ENCODE peak calls at places on chromosome 2, in nine cellular contexts. A is endothelial cell of umbilical vein, T is GM12878, V is A549, I is HCT116, O is HepG2, M is K562, F is H1, U is SK-N-SH. S is an unnamed sample.

GRCh38 chr2:1738646-1739302 is 5.5 kb downstream of the PXDN start:
- DNase-seq in M (no peak), V (no peak), A (no peak), F (no peak), U (no peak), I (no peak), T (no peak), O (no peak), S (no peak)

GRCh38 chr2:226123307-226123706 is 676.3 kb downstream of the IRS1 start:
- DNase-seq in U (no peak), T (no peak), O (no peak), V (no peak), M (no peak), A (no peak), F (no peak), I (no peak), S (no peak)

GRCh38 chr2:59888015-59888414 is 665.4 kb downstream of the BCL11A start:
- DNase-seq in F (peak), O (no peak), I (no peak), U (no peak), A (no peak), M (no peak), V (no peak), T (peak), S (peak)

GRCh38 chr2:20433946-20434553 is 12.8 kb upstream of the RHOB start:
- DNase-seq in U (no peak), O (no peak), V (no peak), F (no peak), I (no peak), M (no peak), A (no peak), T (no peak), S (no peak)

GRCh38 chr2:100785621-100786296 is 34.2 kb upstream of the NPAS2 start:
- DNase-seq in A (no peak), T (no peak), O (no peak), M (no peak), U (no peak), V (peak), F (no peak), I (no peak), S (no peak)

GRCh38 chr2:142445542-142445941 is 314.7 kb upstream of the LRP1B start:
- DNase-seq in F (no peak), M (no peak), O (no peak), V (no peak), U (no peak), T (no peak), A (no peak), I (no peak), S (no peak)

GRCh38 chr2:208392300-208392699 is 14.3 kb upstream of the PTH2R start:
- DNase-seq in A (no peak), M (no peak), V (no peak), O (peak), I (no peak), F (no peak), U (no peak), T (no peak), S (no peak)

GRCh38 chr2:69164379-69164778 is 151.4 kb downstream of the ANTXR1 start:
- DNase-seq in U (peak), A (peak), I (no peak), M (no peak), F (no peak), T (no peak), V (no peak), O (no peak), S (no peak)

GRCh38 chr2:44429034-44429433 is 67.3 kb downstream of the CAMKMT start:
- DNase-seq in A (no peak), M (no peak), I (no peak), U (no peak), T (no peak), O (peak), V (peak), F (no peak), S (no peak)

GRCh38 chr2:230592775-230593174 is 119.9 kb upstream of the CAB39 start:
- DNase-seq in T (no peak), U (no peak), M (no peak), V (no peak), I (no peak), A (no peak), F (no peak), O (no peak), S (no peak)

GRCh38 chr2:86052676-86053075 is 53.0 kb downstream of the POLR1A start:
- DNase-seq in A (no peak), M (no peak), U (no peak), T (no peak), F (no peak), I (no peak), V (no peak), O (no peak), S (no peak)

GRCh38 chr2:16625201-16625729 is 40.4 kb downstream of the CYRIA start:
- DNase-seq in M (no peak), I (no peak), F (no peak), O (no peak), V (no peak), U (no peak), T (no peak), A (peak), S (peak)

GRCh38 chr2:205235434-205235833 is 446.9 kb upstream of the NRP2 start:
- DNase-seq in F (no peak), V (peak), A (no peak), M (no peak), O (no peak), U (no peak), I (peak), T (no peak), S (no peak)

GRCh38 chr2:25043241-25043867 is 1.5 kb downstream of the EFR3B start:
- DNase-seq in A (peak), T (no peak), O (no peak), U (peak), V (peak), F (no peak), I (no peak), M (no peak), S (peak)

GRCh38 chr2:128178650-128179460 is 87.9 kb downstream of the UGGT1 start:
- DNase-seq in F (peak), T (no peak), O (peak), V (peak), U (peak), A (peak), I (peak), M (peak), S (peak)

GRCh38 chr2:238286551-238286950 is 1.9 kb downstream of the PER2 start:
- DNase-seq in I (no peak), F (no peak), T (no peak), A (no peak), V (peak), U (no peak), O (peak), M (no peak), S (peak)

GRCh38 chr2:32632089-32632488 is 4.2 kb downstream of the TTC27 start:
- DNase-seq in A (no peak), F (no peak), I (peak), M (no peak), U (no peak), V (peak), T (no peak), O (no peak), S (peak)

GRCh38 chr2:24123212-24124002 is at the start of the genes FAM228B and PFN4:
- DNase-seq in M (peak), F (no peak), O (peak), V (peak), A (peak), I (peak), T (peak), U (peak), S (peak)

GRCh38 chr2:187271825-187272224 is 176.2 kb downstream of the CALCRL start:
- DNase-seq in U (no peak), F (no peak), M (no peak), A (no peak), O (no peak), T (no peak), V (peak), I (no peak), S (no peak)

GRCh38 chr2:60552096-60552850 is 1.2 kb downstream of the BCL11A start:
- DNase-seq in T (no peak), M (no peak), A (peak), I (no peak), F (no peak), O (no peak), V (peak), U (peak), S (peak)

GRCh38 chr2:155145758-155146229 is 447.3 kb downstream of the KCNJ3 start:
- DNase-seq in O (no peak), T (peak), V (no peak), F (no peak), I (no peak), A (no peak), U (no peak), M (no peak), S (no peak)

GRCh38 chr2:101109451-101110140 is 41.6 kb downstream of the TBC1D8 start:
- DNase-seq in T (no peak), O (no peak), V (no peak), A (peak), U (no peak), F (no peak), M (no peak), I (no peak), S (peak)

GRCh38 chr2:142874293-142874814 is 3.1 kb upstream of the KYNU start:
- DNase-seq in I (no peak), A (peak), U (no peak), M (no peak), F (no peak), T (no peak), V (peak), O (peak), S (peak)

GRCh38 chr2:33477473-33478468 is 1.3 kb downstream of the RASGRP3 start:
- DNase-seq in M (peak), O (no peak), U (no peak), V (no peak), A (peak), I (no peak), T (no peak), F (no peak), S (peak)

GRCh38 chr2:121689356-121689755 is 40.1 kb upstream of the CLASP1 start:
- DNase-seq in V (peak), O (peak), U (peak), T (no peak), I (no peak), F (no peak), M (peak), A (peak), S (peak)

GRCh38 chr2:107927034-107927534 is 59.2 kb upstream of the SLC5A7 start:
- DNase-seq in U (no peak), V (no peak), T (no peak), O (no peak), A (no peak), F (no peak), I (no peak), M (no peak), S (no peak)

DNA sequence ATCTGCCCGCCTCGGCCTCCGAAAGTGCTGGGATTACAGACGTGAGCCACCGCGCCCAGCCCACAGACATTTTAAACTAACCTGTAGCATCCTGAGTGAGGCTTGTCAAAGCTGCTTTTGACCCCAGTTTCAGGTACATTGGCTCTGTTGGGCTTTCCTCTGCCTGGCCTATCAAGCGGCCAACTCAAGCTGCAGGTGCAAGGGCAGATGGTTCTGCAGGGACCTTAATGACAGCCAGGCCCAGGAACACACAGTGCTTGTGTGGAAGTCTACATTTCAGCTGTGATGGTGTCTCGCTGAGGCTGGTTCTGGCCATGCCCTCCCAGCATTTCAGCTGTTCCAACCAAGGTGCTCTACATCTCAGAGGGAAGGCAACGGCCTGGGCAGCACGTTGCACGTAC is 18.4 kb downstream of the INPP4A start:
- DNase-seq in A (no peak), U (no peak), T (no peak), O (no peak), V (no peak), M (no peak), F (no peak), I (no peak), S (peak)
- TF ChIP-seq MAX in A (no peak), U (no peak), T (no peak), O (no peak), V (no peak), M (no peak), F (no peak), I (no peak), S (no peak)

GRCh38 chr2:160406591-160407392 is 86.8 kb downstream of the RBMS1 start:
- DNase-seq in O (peak), V (peak), A (peak), T (no peak), U (peak), M (no peak), F (no peak), I (peak), S (peak)

GRCh38 chr2:160402498-160402897 is 91.1 kb downstream of the RBMS1 start:
- DNase-seq in F (no peak), M (no peak), A (no peak), U (no peak), V (no peak), T (no peak), O (no peak), I (no peak), S (peak)

GRCh38 chr2:160402997-160403979 is 90.3 kb downstream of the RBMS1 start:
- DNase-seq in T (no peak), F (no peak), V (peak), I (peak), U (no peak), O (no peak), M (no peak), A (peak), S (no peak)

GRCh38 chr2:160407393-160408204 is 86.0 kb downstream of the RBMS1 start:
- DNase-seq in F (no peak), T (no peak), V (peak), U (peak), M (peak), O (peak), A (peak), I (no peak), S (peak)

GRCh38 chr2:160405077-160405865 is 88.3 kb downstream of the RBMS1 start:
- DNase-seq in A (no peak), F (no peak), V (no peak), T (no peak), M (no peak), O (no peak), U (no peak), I (no peak), S (no peak)
- H3K4me3 ChIP-seq in A (peak), F (peak), V (peak), T (no peak), M (no peak), O (no peak), U (peak), I (no peak), S (no peak)

GRCh38 chr2:171811229-171811628 is 82.8 kb downstream of the SLC25A12 start:
- DNase-seq in I (peak), O (peak), T (no peak), A (peak), U (peak), F (no peak), V (peak), M (no peak), S (peak)
- TF ChIP-seq CTCF in I (peak), O (peak), T (peak), A (peak), U (peak), F (no peak), V (peak), M (peak), S (peak)

DNA sequence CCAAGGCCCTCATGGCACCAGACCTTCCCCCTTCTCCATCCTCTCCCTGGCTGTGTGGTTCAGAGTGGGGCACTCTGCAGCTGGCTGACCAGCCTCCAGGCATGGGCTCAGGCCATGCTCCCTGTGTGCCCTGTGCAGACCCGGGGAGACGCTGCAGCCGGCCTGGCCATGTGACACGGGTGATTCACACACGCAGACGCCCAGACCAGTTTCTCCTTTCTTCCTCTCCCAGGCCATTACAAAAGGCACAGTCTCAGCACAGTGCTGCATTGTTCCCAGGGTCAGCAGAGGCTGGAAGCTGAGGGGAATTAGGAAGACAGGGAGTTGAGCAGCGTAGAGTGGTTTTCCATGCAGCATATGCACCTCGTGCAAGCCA is 288.5 kb downstream of the TNS1 start:
- DNase-seq in O (peak), A (peak), U (no peak), F (no peak), T (no peak), I (no peak), V (no peak), M (no peak), S (peak)
- TF ChIP-seq MAX in O (peak), A (no peak), U (no peak), F (no peak), T (no peak), I (no peak), V (no peak), M (no peak), S (no peak)

GRCh38 chr2:39734451-39734850 is 44.6 kb downstream of the THUMPD2 start:
- DNase-seq in A (no peak), V (no peak), F (no peak), I (no peak), T (no peak), U (no peak), M (no peak), O (no peak), S (no peak)

GRCh38 chr2:39738941-39739340 is 40.1 kb downstream of the THUMPD2 start:
- DNase-seq in V (no peak), F (no peak), M (no peak), A (no peak), T (no peak), O (no peak), I (no peak), U (no peak), S (no peak)

GRCh38 chr2:39735648-39736047 is 43.4 kb downstream of the THUMPD2 start:
- DNase-seq in M (no peak), A (no peak), V (no peak), U (no peak), T (no peak), I (no peak), F (no peak), O (no peak), S (no peak)

GRCh38 chr2:39737661-39738060 is 41.4 kb downstream of the THUMPD2 start:
- DNase-seq in M (no peak), F (peak), O (no peak), V (no peak), A (no peak), T (no peak), U (no peak), I (no peak), S (no peak)

DNA sequence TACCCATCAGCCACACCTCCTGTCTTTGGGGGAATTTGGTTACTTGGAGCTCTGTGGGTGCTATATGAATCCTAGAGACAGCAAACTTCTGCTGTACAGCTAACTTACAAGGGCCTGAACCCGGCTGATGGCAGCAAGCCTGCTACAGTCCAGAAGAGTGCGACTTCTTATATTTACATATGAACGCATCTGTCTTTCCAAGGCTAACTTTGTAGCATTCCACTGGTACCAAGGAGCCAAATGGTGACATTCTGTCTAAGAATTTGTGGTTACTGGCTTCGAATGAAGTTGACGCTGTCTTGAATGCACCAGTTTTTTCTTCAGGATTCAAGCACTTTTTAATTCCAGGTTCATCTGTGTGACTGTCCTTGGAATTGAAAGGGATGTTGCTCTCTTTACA is 42.5 kb downstream of the THUMPD2 start:
- DNase-seq in U (no peak), O (no peak), V (no peak), T (no peak), I (no peak), A (no peak), F (no peak), M (no peak), S (no peak)
- H3K4me3 ChIP-seq in U (no peak), O (no peak), V (no peak), T (no peak), I (no peak), A (no peak), F (no peak), M (no peak), S (no peak)

GRCh38 chr2:54570925-54571694 is 115.0 kb downstream of the SPTBN1 start:
- DNase-seq in V (peak), I (no peak), A (peak), F (no peak), M (peak), U (peak), T (peak), O (peak), S (peak)
- TF ChIP-seq CTCF in V (no peak), I (no peak), A (no peak), F (no peak), M (no peak), U (no peak), T (no peak), O (no peak), S (no peak)

DNA sequence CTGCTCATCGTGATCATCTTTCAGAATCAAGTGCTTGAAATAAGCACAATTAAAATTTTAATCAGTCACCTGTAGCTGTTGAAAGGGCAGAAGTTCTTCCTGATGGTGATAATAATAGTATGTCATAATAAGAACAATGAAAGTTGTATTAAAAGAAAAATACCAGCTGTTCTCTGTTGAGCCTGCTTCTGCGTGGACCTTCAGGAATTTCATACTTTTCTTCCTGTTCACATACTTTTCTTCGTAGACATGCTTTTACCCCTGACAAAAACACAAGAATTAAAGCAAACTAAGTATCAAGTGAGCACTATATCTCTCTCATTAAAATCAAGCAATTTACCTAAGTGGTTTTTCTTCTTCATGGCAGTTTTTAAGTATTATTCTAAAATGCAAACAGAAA is 79.2 kb downstream of the BARD1 start:
- DNase-seq in I (no peak), U (no peak), A (peak), V (no peak), O (no peak), F (no peak), T (no peak), M (no peak), S (no peak)
- TF ChIP-seq MAX in I (no peak), U (no peak), A (no peak), V (no peak), O (no peak), F (no peak), T (no peak), M (no peak), S (no peak)